ENCODE peak calls at places on chromosome 15, in nine cellular contexts. C is CD8-positive, alpha-beta memory T cell; A is Kasumi-1; K is NCI-H2081 treated with DMSO at 0.1 percent for 48 hours; X is head of caudate nucleus; V is retina; Q is cardiac muscle cell; M is body of pancreas; N is HS-5. Y is an unnamed sample.

GRCh38 chr15:70559223-70559823 is 204.0 kb downstream of the UACA start:
- DNase-seq in K (no peak), N (no peak), A (peak; percentile 68), C (peak; percentile 45), X (no peak), Q (peak; percentile 67), V (peak; percentile 53), M (peak; percentile 15), Y (peak; percentile 10)

GRCh38 chr15:35673093-35673573 is 127.2 kb upstream of the DPH6 start:
- DNase-seq in C (no peak), X (no peak), N (no peak), K (no peak), A (no peak), M (no peak), Q (no peak), V (no peak), Y (no peak)

GRCh38 chr15:63487076-63487757 is 17.2 kb upstream of the USP3 start:
- DNase-seq in Q (peak; percentile 87), N (no peak), K (no peak), M (peak; percentile 93), C (peak; percentile 80), X (peak; percentile 86), V (peak; percentile 72), A (peak; percentile 78), Y (peak; percentile 86)

GRCh38 chr15:23482228-23482627 is 35.2 kb upstream of the GOLGA6L2 start:
- DNase-seq in Q (no peak), C (no peak), A (no peak), X (no peak), K (no peak), N (no peak), M (no peak), V (no peak), Y (no peak)

GRCh38 chr15:82900511-82900910 is 52.0 kb downstream of the HOMER2 start:
- DNase-seq in V (peak; percentile 74), Q (no peak), A (no peak), C (no peak), X (no peak), N (no peak), M (no peak), K (no peak), Y (no peak)

GRCh38 chr15:100902436-100903190 is 16.5 kb upstream of the LRRK1 start:
- DNase-seq in K (peak; percentile 64), V (no peak), C (no peak), M (peak; percentile 96), X (no peak), A (peak; percentile 80), N (no peak), Q (peak; percentile 96), Y (peak; percentile 97)

GRCh38 chr15:40106203-40107161 is 2.2 kb downstream of the BMF start:
- DNase-seq in Q (peak; percentile 90), N (no peak), K (no peak), A (peak; percentile 28), V (no peak), C (no peak), M (peak; percentile 94), X (no peak), Y (peak; percentile 92)

GRCh38 chr15:61839541-61839940 is 220.7 kb downstream of the VPS13C start:
- DNase-seq in A (no peak), Q (peak; percentile 35), N (peak; percentile 2), X (no peak), K (no peak), M (no peak), V (no peak), C (no peak), Y (no peak)

GRCh38 chr15:69921626-69922624 is 175.8 kb downstream of the TLE3 start:
- DNase-seq in A (no peak), V (no peak), K (no peak), Q (no peak), C (no peak), N (no peak), M (no peak), X (no peak), Y (no peak)

GRCh38 chr15:67080900-67081431 is 15.6 kb downstream of the SMAD3 start:
- DNase-seq in K (no peak), A (peak; percentile 88), X (no peak), M (no peak), N (peak; percentile 60), C (no peak), Q (peak; percentile 67), V (no peak), Y (no peak)

GRCh38 chr15:64681424-64682024 is 93.9 kb downstream of the RBPMS2 start:
- DNase-seq in C (no peak), A (peak; percentile 46), K (peak; percentile 35), N (no peak), V (peak; percentile 70), X (no peak), M (peak; percentile 63), Q (peak; percentile 72), Y (peak; percentile 60)

GRCh38 chr15:31360843-31361763 is 34.5 kb downstream of the KLF13 start:
- DNase-seq in V (no peak), N (no peak), M (peak; percentile 88), Q (no peak), A (peak; percentile 33), K (peak; percentile 41), X (no peak), C (peak; percentile 76), Y (no peak)

GRCh38 chr15:92869263-92869940 is 30.7 kb upstream of the CHD2 start:
- DNase-seq in N (no peak), Q (peak; percentile 62), X (no peak), M (no peak), C (no peak), K (no peak), A (no peak), V (no peak), Y (peak; percentile 63)

GRCh38 chr15:63188247-63188936 is 1.0 kb upstream of the RAB8B start:
- DNase-seq in N (no peak), Q (no peak), V (no peak), C (no peak), X (no peak), M (no peak), A (no peak), K (no peak), Y (no peak)

GRCh38 chr15:31598620-31599019 is 272.0 kb downstream of the KLF13 start:
- DNase-seq in Q (no peak), A (no peak), K (no peak), X (no peak), M (no peak), N (no peak), V (peak; percentile 40), C (no peak), Y (no peak)

GRCh38 chr15:75861750-75862402 is 18.6 kb downstream of the UBE2Q2 start:
- DNase-seq in N (no peak), C (no peak), Q (no peak), K (no peak), M (no peak), X (no peak), V (no peak), A (no peak), Y (no peak)

GRCh38 chr15:48693474-48693873 is 48.0 kb upstream of the FBN1 start:
- DNase-seq in Q (no peak), M (no peak), V (no peak), X (no peak), A (no peak), C (no peak), N (no peak), K (no peak), Y (no peak)

GRCh38 chr15:68816795-68817303 is 3.8 kb downstream of the ANP32A start:
- DNase-seq in V (no peak), C (no peak), A (no peak), N (no peak), X (no peak), K (no peak), Q (peak; percentile 45), M (peak; percentile 49), Y (no peak)

GRCh38 chr15:50358805-50359204 is 3.8 kb upstream of the GABPB1 start:
- DNase-seq in M (peak; percentile 11), Q (peak; percentile 51), C (no peak), V (no peak), X (no peak), A (peak; percentile 55), N (no peak), K (no peak), Y (no peak)

GRCh38 chr15:73882761-73883419 is 9.5 kb downstream of the TBC1D21 start:
- DNase-seq in N (no peak), V (no peak), X (no peak), Q (no peak), C (no peak), A (no peak), M (no peak), K (no peak), Y (no peak)

Y was measured in prostate gland.